ENCODE peak calls at places on chromosomes 6 and 20, in four cellular contexts. J is naive thymus-derived CD4-positive, alpha-beta T cell; M is A549; N is brain microvascular endothelial cell. B is an unnamed sample.

GRCh38 chr6:3517350-3517749 is 60.5 kb upstream of the SLC22A23 start:
- DNase-seq in J (no peak), M (peak), N (peak), B (no peak)

GRCh38 chr6:158485411-158485810 is 74.5 kb upstream of the TMEM181 start:
- DNase-seq in J (no peak), M (no peak), N (no peak), B (no peak)

GRCh38 chr6:132404736-132405135 is 3.5 kb upstream of the MOXD1 start:
- DNase-seq in J (no peak), M (no peak), N (peak), B (no peak)

GRCh38 chr20:11901127-11901526 is 16.6 kb upstream of the BTBD3 start:
- DNase-seq in J (no peak), M (no peak), N (peak), B (no peak)

GRCh38 chr20:37901667-37902503 is 1.0 kb upstream of the VSTM2L start:
- DNase-seq in J (no peak), M (peak), N (peak), B (no peak)

GRCh38 chr6:136012948-136013347 is 161.4 kb downstream of the PDE7B start:
- DNase-seq in J (no peak), M (no peak), N (no peak), B (no peak)

GRCh38 chr6:75431379-75431778 is 62.2 kb downstream of the FILIP1 start:
- DNase-seq in J (no peak), M (peak), N (peak), B (no peak)

GRCh38 chr6:152904678-152905077 is 78.2 kb downstream of the FBXO5 start:
- DNase-seq in J (no peak), M (no peak), N (no peak), B (no peak)

GRCh38 chr20:33822423-33822822 is 11.3 kb downstream of the CHMP4B start:
- DNase-seq in J (no peak), M (no peak), N (no peak), B (no peak)

GRCh38 chr6:118146584-118146983 is 239.5 kb downstream of the SLC35F1 start:
- DNase-seq in J (no peak), M (no peak), N (no peak), B (no peak)

GRCh38 chr20:1474325-1474724 is 7.7 kb upstream of the NSFL1C start:
- DNase-seq in J (no peak), M (no peak), N (no peak), B (no peak)

GRCh38 chr6:111437573-111437972 is 45.4 kb downstream of the REV3L start:
- DNase-seq in J (no peak), M (no peak), N (no peak), B (no peak)

GRCh38 chr6:137122612-137123011 is 50.8 kb downstream of the IL22RA2 start:
- DNase-seq in J (no peak), M (no peak), N (no peak), B (no peak)

GRCh38 chr6:12037803-12038202 is 25.7 kb downstream of the HIVEP1 start:
- DNase-seq in J (no peak), M (no peak), N (no peak), B (no peak)

GRCh38 chr6:43221046-43221773 is 8.1 kb downstream of the DNPH1 start:
- DNase-seq in J (no peak), M (no peak), N (no peak), B (no peak)

GRCh38 chr20:46027245-46027853 is 1.7 kb upstream of the SLC12A5 start:
- DNase-seq in J (peak), M (peak), N (peak), B (no peak)

GRCh38 chr6:33633462-33634158 is 12.5 kb downstream of the ITPR3 start:
- DNase-seq in J (peak), M (peak), N (no peak), B (peak)

GRCh38 chr6:166465671-166466087 is 82.9 kb upstream of the MPC1 start:
- DNase-seq in J (no peak), M (peak), N (no peak), B (no peak)

GRCh38 chr6:63926258-63926657 is 290.7 kb downstream of the PHF3 start:
- DNase-seq in J (no peak), M (no peak), N (no peak), B (no peak)

GRCh38 chr6:34745277-34746103 is 11.8 kb upstream of the SNRPC start:
- DNase-seq in J (no peak), M (no peak), N (peak), B (no peak)

GRCh38 chr6:12208190-12208589 is 82.0 kb upstream of the EDN1 start:
- DNase-seq in J (no peak), M (peak), N (peak), B (no peak)

GRCh38 chr6:2986722-2987196 is 12.9 kb upstream of the NQO2 start:
- DNase-seq in J (no peak), M (no peak), N (peak), B (no peak)

GRCh38 chr6:136752554-136752953 is 39.7 kb downstream of the MAP3K5 start:
- DNase-seq in J (no peak), M (no peak), N (no peak), B (no peak)

GRCh38 chr6:144149558-144149893 is 791 bp upstream of the STX11 start:
- DNase-seq in J (no peak), M (no peak), N (no peak), B (no peak)

GRCh38 chr20:1905009-1905408 is 9.8 kb downstream of the SIRPA start:
- DNase-seq in J (no peak), M (no peak), N (no peak), B (no peak)